ENCODE peak calls at places on chromosomes 5 and 9, in four cellular contexts. G is body of pancreas, P is GM13976, C is BJ. U is an unnamed sample.

GRCh38 chr5:74085782-74086181 is 459.8 kb downstream of the ARHGEF28 start:
- DNase-seq in G (no peak), C (no peak), P (no peak), U (no peak)

GRCh38 chr5:56233230-56233629 is at the start of gene ANKRD55:
- DNase-seq in C (no peak), G (no peak), P (no peak), U (no peak)

GRCh38 chr9:90881648-90882047 is 80.0 kb downstream of the SYK start:
- DNase-seq in P (no peak), G (peak), C (no peak), U (no peak)

GRCh38 chr5:144429905-144430304 is 259.2 kb downstream of the KCTD16 start:
- DNase-seq in G (no peak), P (no peak), C (no peak), U (no peak)

GRCh38 chr9:135764731-135765130 is 62.7 kb downstream of the KCNT1 start:
- DNase-seq in C (no peak), G (no peak), P (peak), U (no peak)

GRCh38 chr9:92966518-92966800 is 19.1 kb downstream of the FGD3 start:
- DNase-seq in G (no peak), P (no peak), C (no peak), U (no peak)

GRCh38 chr5:107425541-107426031 is 245.2 kb downstream of the EFNA5 start:
- DNase-seq in G (no peak), C (peak), P (no peak), U (peak)

GRCh38 chr5:121038438-121038837 is 574.3 kb downstream of the PRR16 start:
- DNase-seq in C (no peak), P (no peak), G (no peak), U (no peak)

GRCh38 chr5:72224946-72225427 is 95.1 kb downstream of the MRPS27 start:
- DNase-seq in C (no peak), P (no peak), G (no peak), U (no peak)

GRCh38 chr9:7011395-7012067 is 253.8 kb downstream of the KDM4C start:
- DNase-seq in G (no peak), P (no peak), C (no peak), U (no peak)

GRCh38 chr9:128208943-128209695 is 5.9 kb downstream of the DNM1 start:
- DNase-seq in C (no peak), G (no peak), P (no peak), U (no peak)

GRCh38 chr5:59893061-59893435 is 478 bp downstream of the PDE4D start:
- DNase-seq in P (peak), G (no peak), C (no peak), U (no peak)

GRCh38 chr5:40844565-40844964 is 3.4 kb downstream of the CARD6 start:
- DNase-seq in G (no peak), P (no peak), C (no peak), U (no peak)

GRCh38 chr5:40838076-40838475 is 3.1 kb upstream of the RPL37 start:
- DNase-seq in G (no peak), P (no peak), C (no peak), U (no peak)

GRCh38 chr5:40846371-40846770 is 5.2 kb downstream of the CARD6 start:
- DNase-seq in G (no peak), P (no peak), C (no peak), U (no peak)

GRCh38 chr5:40842351-40842750 is 1.2 kb downstream of the CARD6 start:
- DNase-seq in P (no peak), G (no peak), C (no peak), U (no peak)

DNA sequence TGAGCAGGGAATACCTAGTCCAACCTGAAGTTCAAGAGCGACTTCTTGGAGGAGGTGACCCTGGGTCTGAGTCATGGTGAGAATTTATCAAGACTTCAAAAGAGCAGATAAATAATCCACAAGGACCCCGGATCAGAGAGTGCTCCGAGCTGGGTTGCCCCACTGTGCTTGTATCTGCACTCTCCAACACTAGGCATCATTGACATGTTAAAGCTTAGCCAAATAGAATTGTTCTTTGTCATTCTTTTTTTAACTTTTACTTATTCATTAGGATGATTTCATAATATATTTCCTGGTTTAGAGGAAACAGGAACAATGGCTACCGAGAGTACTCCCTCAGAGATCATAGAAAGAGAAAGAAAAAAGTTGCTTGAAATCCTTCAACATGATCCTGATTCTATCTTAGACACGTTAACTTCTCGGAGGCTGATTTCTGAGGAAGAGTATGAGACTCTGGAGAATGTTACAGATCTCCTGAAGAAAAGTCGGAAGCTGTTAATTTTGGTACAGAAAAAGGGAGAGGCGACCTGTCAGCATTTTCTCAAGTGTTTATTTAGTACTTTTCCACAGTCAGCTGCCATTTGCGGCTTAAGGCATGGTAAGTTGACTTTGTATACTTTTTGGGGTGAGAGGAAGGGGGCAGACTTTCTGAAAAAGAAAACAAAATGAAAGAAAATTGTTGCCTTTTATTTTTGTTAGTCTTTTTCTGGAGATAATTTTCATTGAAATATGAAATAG is at the start of gene CARD6:
- DNase-seq in P (peak), G (peak), C (no peak), U (no peak)
- TF ChIP-seq CTCF in P (no peak), G (no peak), C (no peak), U (no peak)

GRCh38 chr5:98840946-98841345 is 67.5 kb downstream of the RGMB start:
- DNase-seq in P (no peak), G (no peak), C (no peak), U (peak)

GRCh38 chr5:98836175-98836574 is 62.7 kb downstream of the RGMB start:
- DNase-seq in G (no peak), P (no peak), C (no peak), U (no peak)

GRCh38 chr5:98844865-98845264 is 71.4 kb downstream of the RGMB start:
- DNase-seq in P (no peak), G (no peak), C (no peak), U (no peak)

GRCh38 chr5:98843481-98843880 is 70.0 kb downstream of the RGMB start:
- DNase-seq in P (no peak), G (no peak), C (no peak), U (no peak)

GRCh38 chr5:98839469-98840383 is 66.3 kb downstream of the RGMB start:
- DNase-seq in G (no peak), C (no peak), P (peak), U (peak)
- TF ChIP-seq CTCF in G (peak), C (peak), P (no peak), U (peak)

GRCh38 chr5:139543423-139543991 is 17.6 kb upstream of the UBE2D2 start:
- DNase-seq in P (peak), C (no peak), G (peak), U (peak)
- TF ChIP-seq CTCF in P (peak), C (peak), G (no peak), U (peak)

DNA sequence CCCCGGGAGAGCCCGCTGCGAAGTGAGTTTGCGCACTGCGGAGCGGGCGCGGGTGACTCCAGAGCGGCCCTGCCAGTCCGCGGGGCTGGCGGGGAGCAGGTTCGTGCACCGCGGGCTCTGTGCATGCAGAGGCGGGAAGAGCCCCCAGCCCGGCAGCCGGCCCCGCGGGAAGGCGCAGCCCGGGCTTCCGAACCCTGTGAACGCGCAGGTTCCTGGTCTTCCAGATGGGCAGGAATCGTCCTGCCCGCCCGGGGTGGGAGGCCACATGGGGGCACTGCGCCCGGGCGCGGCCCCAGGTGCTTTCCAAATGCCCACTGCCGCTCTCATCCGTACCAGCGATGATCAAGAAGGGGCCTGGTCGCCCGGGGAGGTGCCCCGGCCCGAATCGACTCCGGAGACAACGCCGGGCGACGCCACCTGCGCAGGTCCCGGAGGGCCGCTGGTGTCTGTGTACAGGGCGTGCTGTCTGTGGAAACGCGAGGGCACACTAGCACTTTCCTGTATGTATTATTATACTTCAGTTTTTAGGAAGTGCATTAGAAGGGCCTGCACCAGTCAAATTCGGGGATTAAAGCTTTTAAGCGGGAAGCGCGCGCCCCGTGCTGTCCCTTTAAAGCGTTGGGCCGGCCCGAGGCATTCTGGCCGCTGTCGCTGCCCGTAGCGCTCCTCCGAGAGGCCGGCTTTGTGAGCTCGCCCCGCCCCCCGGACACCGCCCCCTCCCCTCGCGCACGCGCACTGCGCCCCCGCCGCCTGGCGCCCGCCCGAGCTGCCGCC is at the start of gene WDR5:
- DNase-seq in G (peak), P (peak), C (no peak), U (peak)
- TF ChIP-seq CTCF in G (no peak), P (peak), C (peak), U (no peak)

GRCh38 chr9:34591911-34592866 is 2.7 kb upstream of the CNTFR start:
- DNase-seq in C (no peak), P (peak), G (no peak), U (no peak)
- TF ChIP-seq CTCF in C (no peak), P (no peak), G (no peak), U (no peak)

GRCh38 chr5:4640793-4641192 is 499.3 kb upstream of the ADAMTS16 start:
- DNase-seq in P (no peak), G (no peak), C (no peak), U (peak)
- TF ChIP-seq CTCF in P (no peak), G (no peak), C (no peak), U (no peak)

U was measured in fibroblast of lung.